ENCODE peak calls at places on chromosomes 7 and 10, in nine cellular contexts. L is neural crest cell, K is RWPE1, P is upper lobe of right lung, X is keratinocyte, Z is left ventricle myocardium inferior, U is IMR-90, E is H9, C is fibroblast of lung. A is an unnamed sample.

GRCh38 chr10:34323197-34323596 is 491.9 kb downstream of the PARD3 start:
- DNase-seq in L (no peak), K (no peak), P (no peak), X (no peak), Z (no peak), U (peak), E (no peak), C (peak), A (no peak)

GRCh38 chr7:117825132-117825531 is 48.1 kb downstream of the CTTNBP2 start:
- DNase-seq in L (no peak), K (no peak), P (no peak), X (no peak), Z (no peak), U (peak), E (no peak), C (peak), A (no peak)

GRCh38 chr7:69208848-69209247 is 389.4 kb upstream of the AUTS2 start:
- DNase-seq in L (no peak), K (no peak), P (no peak), X (no peak), Z (no peak), U (no peak), E (no peak), C (no peak), A (no peak)

GRCh38 chr7:99201027-99201426 is 6.9 kb downstream of the KPNA7 start:
- DNase-seq in L (no peak), K (peak), P (no peak), X (peak), Z (no peak), U (peak), E (no peak), C (peak), A (no peak)

GRCh38 chr7:156275292-156275691 is 365.3 kb upstream of the RNF32 start:
- DNase-seq in L (no peak), K (no peak), P (no peak), X (no peak), Z (no peak), U (no peak), E (no peak), C (no peak), A (no peak)

GRCh38 chr7:29748286-29749099 is 57.8 kb upstream of the WIPF3 start:
- DNase-seq in L (no peak), K (peak), P (no peak), X (no peak), Z (no peak), U (peak), E (no peak), C (peak), A (no peak)

GRCh38 chr7:23715099-23715498 is 5.1 kb downstream of the STK31 start:
- DNase-seq in L (no peak), K (no peak), P (no peak), X (no peak), Z (no peak), U (no peak), E (no peak), C (no peak), A (no peak)

GRCh38 chr10:67785098-67785497 is 52.9 kb downstream of the DNAJC12 start:
- DNase-seq in L (no peak), K (no peak), P (no peak), X (no peak), Z (no peak), U (no peak), E (no peak), C (no peak), A (no peak)

DNA sequence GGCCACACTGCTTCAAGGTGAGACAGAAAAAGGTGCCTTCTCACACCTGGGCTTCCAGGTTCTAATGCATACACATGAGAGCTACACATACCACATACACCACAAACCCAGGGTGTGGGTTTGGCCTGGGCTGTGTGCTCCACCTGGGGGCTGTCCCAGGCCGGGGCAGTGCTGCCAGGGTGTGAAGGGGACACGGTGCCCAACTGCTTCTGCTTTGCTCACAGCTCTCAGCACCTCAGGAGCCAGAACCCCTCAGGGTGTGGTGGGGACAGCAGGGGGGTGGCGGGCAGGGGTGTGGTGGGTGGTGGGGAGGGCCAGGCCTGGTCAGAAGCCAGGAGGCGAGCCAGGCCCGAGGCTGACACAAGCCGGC is 51.1 kb downstream of the TMEM209 start:
- DNase-seq in L (no peak), K (no peak), P (peak), X (no peak), Z (no peak), U (no peak), E (no peak), C (no peak), A (no peak)
- TF ChIP-seq CTCF in L (no peak), K (no peak), P (no peak), X (no peak), Z (no peak), U (no peak), E (no peak), C (no peak), A (no peak)

DNA sequence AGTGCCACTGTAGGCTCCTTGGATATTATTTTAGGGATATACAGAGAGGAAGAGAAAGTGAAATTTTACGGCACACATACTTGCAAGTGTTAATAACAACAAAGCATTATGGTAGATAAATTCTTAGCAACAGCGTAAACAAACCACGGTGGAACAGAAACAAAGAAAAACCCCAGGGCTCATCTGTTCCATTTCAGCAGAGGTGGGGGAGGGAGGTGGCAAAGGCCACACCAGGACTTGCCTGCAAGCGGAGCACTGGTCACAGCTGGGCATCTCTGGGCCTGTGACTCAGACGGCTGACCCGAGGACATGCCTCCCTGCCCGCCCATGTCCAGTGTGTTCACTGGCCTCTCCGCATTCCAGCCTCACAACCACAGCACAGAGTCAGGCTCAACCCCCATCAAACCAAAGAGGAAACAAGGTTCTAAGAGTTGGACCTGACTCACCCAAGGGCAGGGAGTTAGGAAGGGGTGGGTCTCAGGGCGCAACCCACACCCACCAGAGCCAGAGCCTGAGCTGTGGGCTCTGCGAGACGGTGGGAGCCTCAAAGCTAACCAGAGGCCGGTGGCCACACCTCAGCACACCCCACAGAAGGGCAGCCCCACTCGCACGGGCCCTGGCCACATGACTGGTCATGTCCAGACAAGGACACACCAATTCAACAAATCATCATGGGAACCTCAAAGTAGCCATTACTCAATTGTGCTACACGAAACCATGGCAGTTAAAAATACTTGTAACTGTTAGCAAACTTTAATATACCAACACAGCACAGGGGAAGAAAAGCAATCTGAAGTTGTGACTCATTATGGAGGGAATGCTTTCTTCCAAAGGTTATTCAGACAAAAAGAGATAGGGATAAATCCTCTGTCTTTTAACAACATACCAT is 10.7 kb downstream of the ESYT2 start:
- DNase-seq in L (peak), K (peak), P (peak), X (peak), Z (peak), U (peak), E (peak), C (peak), A (no peak)
- TF ChIP-seq CTCF in L (no peak), K (no peak), P (no peak), X (no peak), Z (no peak), U (peak), E (no peak), C (peak), A (no peak)

GRCh38 chr10:78937800-78938694 is 130.7 kb upstream of the ZMIZ1 start:
- DNase-seq in L (no peak), K (peak), P (peak), X (no peak), Z (no peak), U (no peak), E (no peak), C (no peak), A (no peak)
- TF ChIP-seq CTCF in L (no peak), K (no peak), P (peak), X (no peak), Z (no peak), U (no peak), E (peak), C (no peak), A (no peak)

GRCh38 chr7:37448637-37449331 is at the start of gene ELMO1:
- DNase-seq in L (peak), K (peak), P (peak), X (no peak), Z (peak), U (peak), E (peak), C (peak), A (no peak)
- TF ChIP-seq CTCF in L (peak), K (no peak), P (peak), X (no peak), Z (peak), U (no peak), E (peak), C (peak), A (peak)

A was measured in D721Med.